ENCODE peak calls at places on chromosomes 7 and 10, in eight cellular contexts. Q is psoas muscle, C is heart right ventricle, I is MCF 10A, W is bronchial epithelial cell, V is neural crest cell, D is choroid plexus epithelial cell, M is GM10248. X is an unnamed sample.

GRCh38 chr10:84193846-84194423 is 402 bp upstream of the CDHR1 start:
- DNase-seq in M (no peak), W (peak), I (no peak), Q (no peak), V (no peak), C (no peak), D (peak), X (no peak)

GRCh38 chr7:8190121-8190895 is 71.7 kb downstream of the ICA1 start:
- DNase-seq in W (peak), I (peak), V (peak), M (peak), C (peak), D (peak), Q (no peak), X (no peak)

GRCh38 chr7:107622937-107623336 is 37.7 kb upstream of the SLC26A4 start:
- DNase-seq in C (no peak), M (no peak), V (no peak), I (no peak), W (no peak), D (peak), Q (no peak), X (no peak)

GRCh38 chr7:141700848-141701371 is 1.1 kb downstream of the DENND11 start:
- DNase-seq in V (no peak), Q (no peak), C (peak), M (no peak), D (peak), W (no peak), I (no peak), X (no peak)

GRCh38 chr7:22147113-22147512 is 201.4 kb upstream of the CDCA7L start:
- DNase-seq in V (no peak), D (peak), Q (no peak), C (no peak), W (no peak), I (no peak), M (peak), X (no peak)

GRCh38 chr7:143120696-143121405 is 11.0 kb upstream of the PIP start:
- DNase-seq in Q (no peak), M (no peak), D (peak), V (no peak), W (no peak), I (no peak), C (no peak), X (no peak)

GRCh38 chr7:18570890-18571478 is 75.4 kb downstream of the HDAC9 start:
- DNase-seq in M (no peak), Q (no peak), C (no peak), W (peak), I (peak), D (peak), V (no peak), X (no peak)

GRCh38 chr10:70742537-70743429 is 42.4 kb downstream of the TBATA start:
- DNase-seq in I (no peak), M (no peak), D (peak), C (peak), W (no peak), Q (no peak), V (no peak), X (no peak)

GRCh38 chr7:116434820-116435341 is 64.7 kb upstream of the CAV2 start:
- DNase-seq in W (peak), Q (no peak), V (no peak), C (no peak), M (no peak), D (peak), I (peak), X (no peak)

GRCh38 chr7:149615690-149616270 is 118.2 kb upstream of the ZNF746 start:
- DNase-seq in Q (no peak), C (no peak), D (no peak), V (no peak), W (no peak), I (no peak), M (no peak), X (no peak)
- TF ChIP-seq CTCF in Q (no peak), C (no peak), D (peak), V (no peak), W (no peak), I (no peak), M (no peak), X (no peak)

GRCh38 chr7:31084226-31084625 is 32.1 kb downstream of the ADCYAP1R1 start:
- DNase-seq in W (no peak), I (no peak), C (no peak), Q (no peak), M (no peak), V (no peak), D (no peak), X (no peak)
- TF ChIP-seq CTCF in W (no peak), I (no peak), C (no peak), Q (no peak), M (no peak), V (no peak), D (no peak), X (no peak)

GRCh38 chr7:134865001-134865845 is 85.8 kb downstream of the CALD1 start:
- DNase-seq in D (peak), V (no peak), Q (no peak), I (no peak), M (peak), C (no peak), W (no peak), X (no peak)
- TF ChIP-seq CTCF in D (no peak), V (no peak), Q (no peak), I (no peak), M (no peak), C (no peak), W (no peak), X (no peak)

DNA sequence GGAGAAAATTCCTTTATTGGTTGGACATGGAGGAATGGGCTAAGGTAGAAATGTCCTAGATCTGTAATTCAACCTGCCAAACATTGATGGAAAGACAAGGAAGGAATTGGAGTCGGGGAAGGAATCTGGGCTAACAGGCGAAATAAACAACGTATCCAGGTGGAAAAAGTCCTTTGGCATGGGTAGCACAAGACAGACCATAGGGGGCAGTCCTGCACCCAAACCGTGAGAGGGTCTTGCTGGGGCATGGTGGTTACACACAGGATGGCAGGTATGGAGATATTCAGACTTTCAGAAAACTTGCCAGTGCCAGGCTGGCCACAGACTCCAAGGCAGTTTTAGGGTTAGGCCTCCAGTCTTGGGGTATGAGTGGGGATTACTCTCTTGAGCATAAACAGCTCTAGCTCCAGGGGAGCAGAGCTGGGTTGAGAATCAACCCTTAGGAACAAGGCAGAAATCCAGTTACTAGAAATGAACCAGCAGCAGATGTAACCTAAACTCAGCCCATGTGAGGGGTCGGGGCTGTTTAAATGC is 188.6 kb upstream of the GDF10 start:
- DNase-seq in Q (no peak), V (no peak), I (no peak), C (no peak), M (no peak), W (no peak), D (no peak), X (no peak)
- TF ChIP-seq CTCF in Q (no peak), V (no peak), I (no peak), C (no peak), M (no peak), W (no peak), D (no peak), X (no peak)

GRCh38 chr7:131196808-131197207 is 130.9 kb upstream of the MKLN1 start:
- DNase-seq in W (peak), V (peak), Q (no peak), M (no peak), C (no peak), D (peak), I (no peak), X (no peak)
- TF ChIP-seq CTCF in W (no peak), V (no peak), Q (no peak), M (no peak), C (no peak), D (no peak), I (no peak), X (no peak)

X was measured in gastrocnemius medialis.